ENCODE peak calls at places on chromosomes 1 and 21, in seven cellular contexts. One of them, this sample, is unnamed.

GRCh38 chr1:165753934-165754333 is 14.7 kb downstream of the TMCO1 start:
- DNase-seq in foreskin keratinocyte: no peak
- DNase-seq in tibial artery: no peak
- DNase-seq in astrocyte of the cerebellum: no peak
- DNase-seq in GM20000: peak
- DNase-seq in ovary: no peak
- DNase-seq in heart left ventricle: no peak
- DNase-seq in this sample: no peak

GRCh38 chr1:90995495-90995894 is 26.3 kb downstream of the ZNF644 start:
- DNase-seq in astrocyte of the cerebellum: no peak
- DNase-seq in foreskin keratinocyte: no peak
- DNase-seq in tibial artery: no peak
- DNase-seq in ovary: no peak
- DNase-seq in GM20000: no peak
- DNase-seq in heart left ventricle: no peak
- DNase-seq in this sample: no peak

GRCh38 chr1:246622035-246622652 is 55.9 kb downstream of the CNST start:
- DNase-seq in astrocyte of the cerebellum: no peak
- DNase-seq in tibial artery: no peak
- DNase-seq in foreskin keratinocyte: no peak
- DNase-seq in ovary: no peak
- DNase-seq in GM20000: no peak
- DNase-seq in heart left ventricle: no peak
- DNase-seq in this sample: no peak

GRCh38 chr1:235402457-235403200 is 35.4 kb downstream of the TBCE start:
- DNase-seq in astrocyte of the cerebellum: no peak
- DNase-seq in tibial artery: no peak
- DNase-seq in ovary: no peak
- DNase-seq in foreskin keratinocyte: no peak
- DNase-seq in heart left ventricle: no peak
- DNase-seq in GM20000: no peak
- DNase-seq in this sample: peak

GRCh38 chr1:27153549-27153886 is 1.4 kb downstream of the SLC9A1 start:
- DNase-seq in foreskin keratinocyte: no peak
- DNase-seq in astrocyte of the cerebellum: no peak
- DNase-seq in heart left ventricle: no peak
- DNase-seq in GM20000: no peak
- DNase-seq in ovary: no peak
- DNase-seq in tibial artery: peak
- DNase-seq in this sample: no peak

GRCh38 chr1:48242126-48242736 is 19.7 kb downstream of the SLC5A9 start:
- DNase-seq in ovary: no peak
- DNase-seq in GM20000: no peak
- DNase-seq in astrocyte of the cerebellum: no peak
- DNase-seq in tibial artery: no peak
- DNase-seq in foreskin keratinocyte: no peak
- DNase-seq in heart left ventricle: no peak
- DNase-seq in this sample: no peak

GRCh38 chr1:9473032-9473792 is 66.1 kb upstream of the SLC25A33 start:
- DNase-seq in ovary: peak
- DNase-seq in foreskin keratinocyte: peak
- DNase-seq in astrocyte of the cerebellum: peak
- DNase-seq in heart left ventricle: peak
- DNase-seq in GM20000: no peak
- DNase-seq in tibial artery: peak
- DNase-seq in this sample: peak

GRCh38 chr1:66824771-66825170 is 23.7 kb upstream of the INSL5 start:
- DNase-seq in GM20000: no peak
- DNase-seq in astrocyte of the cerebellum: no peak
- DNase-seq in ovary: no peak
- DNase-seq in heart left ventricle: no peak
- DNase-seq in foreskin keratinocyte: no peak
- DNase-seq in tibial artery: no peak
- DNase-seq in this sample: no peak

GRCh38 chr1:5598824-5599395 is 393.3 kb downstream of the NPHP4 start:
- DNase-seq in GM20000: no peak
- DNase-seq in ovary: no peak
- DNase-seq in heart left ventricle: no peak
- DNase-seq in tibial artery: no peak
- DNase-seq in astrocyte of the cerebellum: no peak
- DNase-seq in foreskin keratinocyte: no peak
- DNase-seq in this sample: no peak

GRCh38 chr1:17952506-17952905 is 155.1 kb upstream of the IGSF21 start:
- DNase-seq in foreskin keratinocyte: no peak
- DNase-seq in ovary: no peak
- DNase-seq in GM20000: no peak
- DNase-seq in heart left ventricle: no peak
- DNase-seq in astrocyte of the cerebellum: no peak
- DNase-seq in tibial artery: no peak
- DNase-seq in this sample: no peak

GRCh38 chr21:14545906-14546480 is at the start of gene SAMSN1:
- DNase-seq in heart left ventricle: peak
- DNase-seq in astrocyte of the cerebellum: no peak
- DNase-seq in GM20000: peak
- DNase-seq in ovary: no peak
- DNase-seq in tibial artery: no peak
- DNase-seq in foreskin keratinocyte: no peak
- DNase-seq in this sample: peak

GRCh38 chr1:175853681-175854080 is 110.3 kb upstream of the TNR start:
- DNase-seq in foreskin keratinocyte: no peak
- DNase-seq in astrocyte of the cerebellum: no peak
- DNase-seq in heart left ventricle: no peak
- DNase-seq in tibial artery: no peak
- DNase-seq in ovary: no peak
- DNase-seq in GM20000: no peak
- DNase-seq in this sample: no peak

GRCh38 chr1:151060241-151061011 is at the start of gene MLLT11:
- DNase-seq in foreskin keratinocyte: peak
- DNase-seq in GM20000: peak
- DNase-seq in tibial artery: peak
- DNase-seq in astrocyte of the cerebellum: no peak
- DNase-seq in heart left ventricle: peak
- DNase-seq in ovary: peak
- DNase-seq in this sample: peak

GRCh38 chr1:1136547-1137230 is 20.8 kb upstream of the C1orf159 start:
- DNase-seq in ovary: no peak
- DNase-seq in astrocyte of the cerebellum: no peak
- DNase-seq in tibial artery: no peak
- DNase-seq in GM20000: peak
- DNase-seq in foreskin keratinocyte: no peak
- DNase-seq in heart left ventricle: no peak
- DNase-seq in this sample: no peak

GRCh38 chr1:196393742-196394141 is 214.5 kb downstream of the KCNT2 start:
- DNase-seq in foreskin keratinocyte: peak
- DNase-seq in astrocyte of the cerebellum: peak
- DNase-seq in tibial artery: peak
- DNase-seq in heart left ventricle: no peak
- DNase-seq in ovary: peak
- DNase-seq in GM20000: no peak
- DNase-seq in this sample: peak

GRCh38 chr21:43294194-43294902 is 125.5 kb downstream of the CRYAA start:
- DNase-seq in tibial artery: no peak
- DNase-seq in ovary: no peak
- DNase-seq in GM20000: no peak
- DNase-seq in astrocyte of the cerebellum: no peak
- DNase-seq in heart left ventricle: peak
- DNase-seq in foreskin keratinocyte: no peak
- DNase-seq in this sample: no peak
- TF ChIP-seq CTCF in tibial artery: no peak
- TF ChIP-seq CTCF in ovary: no peak
- TF ChIP-seq CTCF in GM20000: no peak
- TF ChIP-seq CTCF in astrocyte of the cerebellum: no peak
- TF ChIP-seq CTCF in heart left ventricle: no peak
- TF ChIP-seq CTCF in foreskin keratinocyte: no peak
- TF ChIP-seq CTCF in this sample: no peak

GRCh38 chr1:25041869-25042268 is 111.8 kb upstream of the RUNX3 start:
- DNase-seq in astrocyte of the cerebellum: no peak
- DNase-seq in GM20000: no peak
- DNase-seq in ovary: no peak
- DNase-seq in tibial artery: no peak
- DNase-seq in foreskin keratinocyte: no peak
- DNase-seq in heart left ventricle: no peak
- DNase-seq in this sample: no peak

GRCh38 chr1:25038699-25039098 is 108.6 kb upstream of the RUNX3 start:
- DNase-seq in astrocyte of the cerebellum: no peak
- DNase-seq in ovary: no peak
- DNase-seq in foreskin keratinocyte: no peak
- DNase-seq in GM20000: no peak
- DNase-seq in tibial artery: no peak
- DNase-seq in heart left ventricle: no peak
- DNase-seq in this sample: no peak

GRCh38 chr1:25037174-25038074 is 107.3 kb upstream of the RUNX3 start:
- DNase-seq in GM20000: peak
- DNase-seq in heart left ventricle: peak
- DNase-seq in tibial artery: no peak
- DNase-seq in astrocyte of the cerebellum: no peak
- DNase-seq in ovary: no peak
- DNase-seq in foreskin keratinocyte: no peak
- DNase-seq in this sample: peak

GRCh38 chr1:25040122-25040685 is 110.1 kb upstream of the RUNX3 start:
- DNase-seq in foreskin keratinocyte: no peak
- DNase-seq in astrocyte of the cerebellum: no peak
- DNase-seq in tibial artery: no peak
- DNase-seq in GM20000: no peak
- DNase-seq in ovary: no peak
- DNase-seq in heart left ventricle: no peak
- DNase-seq in this sample: no peak

GRCh38 chr1:25039229-25039628 is 109.2 kb upstream of the RUNX3 start:
- DNase-seq in GM20000: no peak
- DNase-seq in tibial artery: no peak
- DNase-seq in ovary: no peak
- DNase-seq in foreskin keratinocyte: no peak
- DNase-seq in heart left ventricle: no peak
- DNase-seq in astrocyte of the cerebellum: no peak
- DNase-seq in this sample: no peak
- TF ChIP-seq CTCF in GM20000: no peak
- TF ChIP-seq CTCF in tibial artery: no peak
- TF ChIP-seq CTCF in ovary: no peak
- TF ChIP-seq CTCF in foreskin keratinocyte: no peak
- TF ChIP-seq CTCF in heart left ventricle: no peak
- TF ChIP-seq CTCF in astrocyte of the cerebellum: peak
- TF ChIP-seq CTCF in this sample: no peak

GRCh38 chr1:44249543-44249942 is 36.3 kb downstream of the DMAP1 start:
- DNase-seq in ovary: peak
- DNase-seq in GM20000: no peak
- DNase-seq in heart left ventricle: peak
- DNase-seq in tibial artery: no peak
- DNase-seq in foreskin keratinocyte: no peak
- DNase-seq in astrocyte of the cerebellum: no peak
- DNase-seq in this sample: no peak
- TF ChIP-seq CTCF in ovary: no peak
- TF ChIP-seq CTCF in GM20000: no peak
- TF ChIP-seq CTCF in heart left ventricle: no peak
- TF ChIP-seq CTCF in tibial artery: no peak
- TF ChIP-seq CTCF in foreskin keratinocyte: no peak
- TF ChIP-seq CTCF in astrocyte of the cerebellum: no peak
- TF ChIP-seq CTCF in this sample: no peak

DNA sequence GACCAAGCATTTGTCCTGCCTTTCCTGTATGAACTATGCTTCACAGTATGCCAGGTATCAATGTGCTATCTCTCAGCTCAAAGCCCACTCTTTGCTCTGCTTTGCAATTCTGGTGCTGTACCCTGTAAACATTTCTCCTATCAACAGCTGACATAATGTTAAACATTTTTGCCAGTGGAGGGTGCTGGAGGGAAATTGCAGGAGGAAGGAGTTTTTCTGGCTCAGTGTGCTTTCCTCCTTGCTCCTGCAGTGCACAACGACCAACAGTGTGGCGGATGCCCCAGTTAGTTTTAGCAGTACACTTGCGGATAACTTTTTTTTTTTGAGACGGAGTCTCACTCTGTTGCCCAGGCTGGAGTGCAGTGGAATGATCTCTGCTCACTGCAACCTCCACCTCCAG is 67.1 kb upstream of the PTGFRN start:
- DNase-seq in GM20000: no peak
- DNase-seq in ovary: no peak
- DNase-seq in astrocyte of the cerebellum: no peak
- DNase-seq in foreskin keratinocyte: no peak
- DNase-seq in heart left ventricle: no peak
- DNase-seq in tibial artery: no peak
- DNase-seq in this sample: no peak
- TF ChIP-seq CTCF in GM20000: no peak
- TF ChIP-seq CTCF in ovary: no peak
- TF ChIP-seq CTCF in astrocyte of the cerebellum: peak
- TF ChIP-seq CTCF in foreskin keratinocyte: peak
- TF ChIP-seq CTCF in heart left ventricle: no peak
- TF ChIP-seq CTCF in tibial artery: no peak
- TF ChIP-seq CTCF in this sample: no peak

DNA sequence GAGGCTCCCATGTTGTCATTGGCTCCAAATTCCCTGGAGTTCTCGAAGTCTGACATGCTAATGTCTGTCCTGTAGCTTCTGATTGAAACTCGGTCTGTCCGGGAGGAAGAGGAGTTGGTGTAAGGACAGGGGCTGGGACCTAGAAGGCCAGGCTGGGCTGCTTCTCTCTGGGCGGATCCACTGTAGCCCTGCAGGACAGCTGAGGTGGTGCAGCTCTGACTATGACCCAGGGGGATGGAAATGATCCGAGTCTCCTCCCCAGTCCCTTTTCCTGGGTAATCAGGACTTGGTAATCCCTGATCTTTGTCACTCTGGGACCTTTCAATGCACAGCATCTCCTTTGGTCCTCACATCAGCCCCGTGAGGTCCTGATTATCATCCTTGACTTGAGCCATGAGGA is 10.0 kb upstream of the FCMR start:
- DNase-seq in foreskin keratinocyte: no peak
- DNase-seq in heart left ventricle: no peak
- DNase-seq in GM20000: no peak
- DNase-seq in astrocyte of the cerebellum: no peak
- DNase-seq in tibial artery: no peak
- DNase-seq in ovary: no peak
- DNase-seq in this sample: no peak
- TF ChIP-seq CTCF in foreskin keratinocyte: peak
- TF ChIP-seq CTCF in heart left ventricle: no peak
- TF ChIP-seq CTCF in GM20000: peak
- TF ChIP-seq CTCF in astrocyte of the cerebellum: peak
- TF ChIP-seq CTCF in tibial artery: no peak
- TF ChIP-seq CTCF in ovary: no peak
- TF ChIP-seq CTCF in this sample: no peak

DNA sequence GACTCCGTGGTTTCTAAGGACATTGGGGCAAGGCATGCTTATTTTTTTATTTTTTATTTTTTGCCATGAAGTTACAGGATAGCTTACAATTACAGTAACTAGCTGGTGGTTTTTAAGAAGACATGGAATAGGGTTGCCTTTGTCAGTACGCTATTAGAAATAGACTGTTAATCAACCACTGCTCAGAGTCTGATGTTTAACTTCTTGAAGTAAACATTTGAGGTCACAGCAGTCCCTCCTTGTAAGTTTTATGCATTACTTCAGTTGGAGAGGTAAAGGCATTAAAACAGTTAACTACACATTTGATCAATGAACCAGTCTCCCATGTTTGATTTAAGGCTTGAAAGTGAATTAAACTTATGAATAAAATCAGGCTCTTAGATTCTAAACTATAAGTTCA is 19.3 kb upstream of the SHCBP1L start:
- DNase-seq in ovary: no peak
- DNase-seq in astrocyte of the cerebellum: no peak
- DNase-seq in tibial artery: no peak
- DNase-seq in GM20000: no peak
- DNase-seq in heart left ventricle: no peak
- DNase-seq in foreskin keratinocyte: no peak
- DNase-seq in this sample: no peak
- TF ChIP-seq CTCF in ovary: no peak
- TF ChIP-seq CTCF in astrocyte of the cerebellum: no peak
- TF ChIP-seq CTCF in tibial artery: no peak
- TF ChIP-seq CTCF in GM20000: no peak
- TF ChIP-seq CTCF in heart left ventricle: no peak
- TF ChIP-seq CTCF in foreskin keratinocyte: no peak
- TF ChIP-seq CTCF in this sample: no peak

GRCh38 chr1:25700626-25701025 is 84.0 kb downstream of the MAN1C1 start:
- DNase-seq in tibial artery: no peak
- DNase-seq in GM20000: no peak
- DNase-seq in ovary: no peak
- DNase-seq in heart left ventricle: peak
- DNase-seq in astrocyte of the cerebellum: no peak
- DNase-seq in foreskin keratinocyte: no peak
- DNase-seq in this sample: no peak
- TF ChIP-seq CTCF in tibial artery: peak
- TF ChIP-seq CTCF in GM20000: no peak
- TF ChIP-seq CTCF in ovary: no peak
- TF ChIP-seq CTCF in heart left ventricle: no peak
- TF ChIP-seq CTCF in astrocyte of the cerebellum: no peak
- TF ChIP-seq CTCF in foreskin keratinocyte: no peak
- TF ChIP-seq CTCF in this sample: no peak

This sample was measured in MCF 10A.